ENCODE peak calls at places on chromosomes 1 and 21, in ten cellular contexts. D is COR-L47; O is NCI-H1092; X is effector CD8-positive, alpha-beta T cell; B is RPMI7951; K is esophagus muscularis mucosa; E is H9; M is stimulated activated CD4-positive, alpha-beta T cell treated with anti-CD3 and anti-CD28 coated beads, Interleukin-2, amount 100 ng/mL, for 48 hours; J is HFFc6; S is caudate nucleus. C is an unnamed sample.

GRCh38 chr1:19344372-19344810 is 32.3 kb downstream of the SLC66A1 start:
- DNase-seq in D (peak), O (peak), X (peak), B (peak), K (no peak), E (peak), M (peak), J (no peak), S (peak), C (peak)

GRCh38 chr1:65791860-65792670 is 630 bp upstream of the PDE4B start:
- DNase-seq in D (no peak), O (no peak), X (no peak), B (no peak), K (no peak), E (peak), M (no peak), J (no peak), S (peak), C (no peak)

GRCh38 chr1:67339623-67340343 is 32.1 kb downstream of the IL12RB2 start:
- DNase-seq in D (no peak), O (no peak), X (no peak), B (peak), K (no peak), E (no peak), M (no peak), J (peak), S (no peak), C (no peak)

GRCh38 chr1:175569117-175569743 is 174.2 kb downstream of the TNR start:
- DNase-seq in D (no peak), O (no peak), X (no peak), B (no peak), K (no peak), E (no peak), M (no peak), J (no peak), S (no peak), C (no peak)

GRCh38 chr1:6599141-6599975 is 3.3 kb downstream of the KLHL21 start:
- DNase-seq in D (no peak), O (no peak), X (no peak), B (no peak), K (no peak), E (no peak), M (no peak), J (no peak), S (peak), C (no peak)

GRCh38 chr1:243316366-243316989 is 60.6 kb downstream of the SDCCAG8 start:
- DNase-seq in D (no peak), O (no peak), X (no peak), B (peak), K (no peak), E (peak), M (no peak), J (no peak), S (peak), C (no peak)

GRCh38 chr1:226634156-226634588 is 85.6 kb downstream of the STUM start:
- DNase-seq in D (peak), O (peak), X (peak), B (peak), K (no peak), E (peak), M (peak), J (peak), S (peak), C (peak)

GRCh38 chr1:56157477-56157876 is 421.9 kb downstream of the PLPP3 start:
- DNase-seq in D (no peak), O (no peak), X (no peak), B (no peak), K (no peak), E (no peak), M (no peak), J (no peak), S (no peak), C (no peak)

GRCh38 chr1:115135681-115136080 is 46.4 kb upstream of the TSPAN2 start:
- DNase-seq in D (no peak), O (no peak), X (no peak), B (peak), K (no peak), E (no peak), M (no peak), J (peak), S (no peak), C (no peak)

GRCh38 chr1:112493351-112493750 is 15.4 kb upstream of the WNT2B start:
- DNase-seq in D (no peak), O (no peak), X (no peak), B (no peak), K (no peak), E (no peak), M (no peak), J (no peak), S (no peak), C (no peak)

GRCh38 chr1:177517556-177517955 is 346.8 kb downstream of the BRINP2 start:
- DNase-seq in D (no peak), O (no peak), X (no peak), B (no peak), K (no peak), E (no peak), M (no peak), J (no peak), S (no peak), C (peak)

GRCh38 chr1:156807627-156808026 is 9.0 kb downstream of the SH2D2A start:
- DNase-seq in D (no peak), O (no peak), X (no peak), B (no peak), K (no peak), E (no peak), M (no peak), J (no peak), S (no peak), C (no peak)

GRCh38 chr1:36087233-36088123 is 1.2 kb upstream of the ADPRS start:
- DNase-seq in D (no peak), O (no peak), X (no peak), B (no peak), K (no peak), E (peak), M (no peak), J (no peak), S (no peak), C (no peak)

GRCh38 chr1:34166191-34167090 is 1.4 kb upstream of the CSMD2 start:
- DNase-seq in D (no peak), O (no peak), X (no peak), B (peak), K (no peak), E (peak), M (no peak), J (no peak), S (peak), C (no peak)

GRCh38 chr1:178354816-178355215 is 141.9 kb downstream of the CLEC20A start:
- DNase-seq in D (no peak), O (no peak), X (no peak), B (no peak), K (no peak), E (no peak), M (no peak), J (no peak), S (no peak), C (no peak)

GRCh38 chr1:53336146-53336545 is 8.3 kb upstream of the LRP8 start:
- DNase-seq in D (no peak), O (no peak), X (no peak), B (peak), K (peak), E (no peak), M (no peak), J (no peak), S (no peak), C (no peak)

GRCh38 chr1:89781494-89782126 is 39.2 kb upstream of the LRRC8D start:
- DNase-seq in D (no peak), O (no peak), X (peak), B (no peak), K (no peak), E (no peak), M (peak), J (no peak), S (no peak), C (no peak)

GRCh38 chr1:31183927-31184554 is 55.6 kb downstream of the NKAIN1 start:
- DNase-seq in D (peak), O (peak), X (no peak), B (peak), K (no peak), E (peak), M (peak), J (no peak), S (peak), C (peak)

GRCh38 chr1:145804235-145805045 is 19.5 kb downstream of the RNF115 start:
- DNase-seq in D (no peak), O (no peak), X (no peak), B (no peak), K (no peak), E (no peak), M (no peak), J (no peak), S (no peak), C (no peak)

GRCh38 chr21:41601573-41602371 is 93.8 kb upstream of the TMPRSS2 start:
- DNase-seq in D (no peak), O (no peak), X (no peak), B (peak), K (no peak), E (no peak), M (no peak), J (peak), S (no peak), C (no peak)

GRCh38 chr1:242225770-242226573 is 227.1 kb upstream of the MAP1LC3C start:
- DNase-seq in D (no peak), O (no peak), X (no peak), B (no peak), K (no peak), E (no peak), M (no peak), J (no peak), S (no peak), C (no peak)

GRCh38 chr1:220680085-220680687 is 10.0 kb upstream of the C1orf115 start:
- DNase-seq in D (peak), O (peak), X (no peak), B (peak), K (no peak), E (no peak), M (no peak), J (peak), S (no peak), C (peak)

GRCh38 chr1:204283711-204284651 is 70.2 kb upstream of the GOLT1A start:
- DNase-seq in D (no peak), O (no peak), X (no peak), B (peak), K (no peak), E (no peak), M (no peak), J (no peak), S (no peak), C (no peak)

GRCh38 chr1:59917026-59917784 is 9.4 kb downstream of the CYP2J2 start:
- DNase-seq in D (no peak), O (no peak), X (no peak), B (peak), K (no peak), E (no peak), M (no peak), J (no peak), S (peak), C (no peak)

GRCh38 chr1:151693057-151693651 is 23.4 kb downstream of the CELF3 start:
- DNase-seq in D (peak), O (peak), X (no peak), B (peak), K (no peak), E (no peak), M (no peak), J (peak), S (no peak), C (peak)

GRCh38 chr1:52580283-52580682 is 21.9 kb upstream of the GPX7 start:
- DNase-seq in D (no peak), O (no peak), X (no peak), B (no peak), K (no peak), E (no peak), M (no peak), J (no peak), S (no peak), C (no peak)

GRCh38 chr1:190138266-190138665 is 339.4 kb downstream of the BRINP3 start:
- DNase-seq in D (no peak), O (no peak), X (no peak), B (no peak), K (no peak), E (no peak), M (no peak), J (no peak), S (no peak), C (no peak)

GRCh38 chr1:176843352-176844297 is 320.9 kb downstream of the ASTN1 start:
- DNase-seq in D (peak), O (peak), X (no peak), B (peak), K (no peak), E (no peak), M (no peak), J (peak), S (peak), C (no peak)

GRCh38 chr1:36248250-36248894 is 24.1 kb downstream of the THRAP3 start:
- DNase-seq in D (no peak), O (no peak), X (no peak), B (peak), K (no peak), E (no peak), M (no peak), J (peak), S (no peak), C (peak)

GRCh38 chr1:151370211-151370911 is 2.1 kb downstream of the SELENBP1 start:
- DNase-seq in D (no peak), O (no peak), X (no peak), B (no peak), K (no peak), E (no peak), M (no peak), J (no peak), S (no peak), C (no peak)

GRCh38 chr1:213260322-213261075 is 209.5 kb downstream of the RPS6KC1 start:
- DNase-seq in D (no peak), O (no peak), X (no peak), B (no peak), K (no peak), E (no peak), M (no peak), J (no peak), S (no peak), C (no peak)

GRCh38 chr1:24384251-24385090 is 29.1 kb downstream of the STPG1 start:
- DNase-seq in D (no peak), O (no peak), X (no peak), B (peak), K (peak), E (no peak), M (no peak), J (peak), S (no peak), C (peak)